ENCODE peak calls at places on chromosomes 5 and 9, in five cellular contexts. One of them, this sample, is unnamed.

GRCh38 chr5:137072376-137073174 is 426.6 kb downstream of the SPOCK1 start:
- DNase-seq in AG04449: no peak
- DNase-seq in stromal cell of bone marrow: peak
- DNase-seq in stimulated activated CD4-positive, alpha-beta T cell treated with anti-CD3 and anti-CD28 coated beads, TNF-alpha, amount 100 ng/mL, for 4 hours: no peak
- DNase-seq in GM12864: no peak
- DNase-seq in this sample: peak

GRCh38 chr9:91803143-91803940 is 146.7 kb downstream of the ROR2 start:
- DNase-seq in stimulated activated CD4-positive, alpha-beta T cell treated with anti-CD3 and anti-CD28 coated beads, TNF-alpha, amount 100 ng/mL, for 4 hours: no peak
- DNase-seq in stromal cell of bone marrow: peak
- DNase-seq in GM12864: no peak
- DNase-seq in AG04449: no peak
- DNase-seq in this sample: peak

GRCh38 chr5:80128129-80128528 is 93.0 kb downstream of the THBS4 start:
- DNase-seq in GM12864: no peak
- DNase-seq in stimulated activated CD4-positive, alpha-beta T cell treated with anti-CD3 and anti-CD28 coated beads, TNF-alpha, amount 100 ng/mL, for 4 hours: no peak
- DNase-seq in stromal cell of bone marrow: no peak
- DNase-seq in AG04449: no peak
- DNase-seq in this sample: no peak

GRCh38 chr9:85884236-85884635 is 56.7 kb upstream of the NAA35 start:
- DNase-seq in stromal cell of bone marrow: no peak
- DNase-seq in stimulated activated CD4-positive, alpha-beta T cell treated with anti-CD3 and anti-CD28 coated beads, TNF-alpha, amount 100 ng/mL, for 4 hours: no peak
- DNase-seq in AG04449: no peak
- DNase-seq in GM12864: no peak
- DNase-seq in this sample: no peak

GRCh38 chr5:65819905-65820240 is 97.9 kb downstream of the NLN start:
- DNase-seq in stimulated activated CD4-positive, alpha-beta T cell treated with anti-CD3 and anti-CD28 coated beads, TNF-alpha, amount 100 ng/mL, for 4 hours: no peak
- DNase-seq in stromal cell of bone marrow: no peak
- DNase-seq in GM12864: no peak
- DNase-seq in AG04449: no peak
- DNase-seq in this sample: no peak

GRCh38 chr5:173420108-173420507 is 91.9 kb upstream of the STC2 start:
- DNase-seq in AG04449: no peak
- DNase-seq in stimulated activated CD4-positive, alpha-beta T cell treated with anti-CD3 and anti-CD28 coated beads, TNF-alpha, amount 100 ng/mL, for 4 hours: no peak
- DNase-seq in stromal cell of bone marrow: no peak
- DNase-seq in GM12864: no peak
- DNase-seq in this sample: peak

GRCh38 chr9:115466784-115467183 is 348.8 kb upstream of the TNC start:
- DNase-seq in stimulated activated CD4-positive, alpha-beta T cell treated with anti-CD3 and anti-CD28 coated beads, TNF-alpha, amount 100 ng/mL, for 4 hours: no peak
- DNase-seq in stromal cell of bone marrow: no peak
- DNase-seq in GM12864: no peak
- DNase-seq in AG04449: no peak
- DNase-seq in this sample: no peak

GRCh38 chr5:115962565-115963402 is 509 bp downstream of the LVRN start:
- DNase-seq in stromal cell of bone marrow: no peak
- DNase-seq in GM12864: no peak
- DNase-seq in stimulated activated CD4-positive, alpha-beta T cell treated with anti-CD3 and anti-CD28 coated beads, TNF-alpha, amount 100 ng/mL, for 4 hours: no peak
- DNase-seq in AG04449: no peak
- DNase-seq in this sample: peak

GRCh38 chr5:160173-160510 is 31.2 kb upstream of the LRRC14B start:
- DNase-seq in stromal cell of bone marrow: peak
- DNase-seq in AG04449: peak
- DNase-seq in GM12864: no peak
- DNase-seq in stimulated activated CD4-positive, alpha-beta T cell treated with anti-CD3 and anti-CD28 coated beads, TNF-alpha, amount 100 ng/mL, for 4 hours: no peak
- DNase-seq in this sample: no peak

GRCh38 chr5:16736158-16736994 is 119.6 kb upstream of the RETREG1 start:
- DNase-seq in stromal cell of bone marrow: no peak
- DNase-seq in stimulated activated CD4-positive, alpha-beta T cell treated with anti-CD3 and anti-CD28 coated beads, TNF-alpha, amount 100 ng/mL, for 4 hours: no peak
- DNase-seq in GM12864: no peak
- DNase-seq in AG04449: peak
- DNase-seq in this sample: peak

GRCh38 chr5:163649522-163649921 is 144.1 kb downstream of the MAT2B start:
- DNase-seq in stromal cell of bone marrow: no peak
- DNase-seq in GM12864: no peak
- DNase-seq in AG04449: no peak
- DNase-seq in stimulated activated CD4-positive, alpha-beta T cell treated with anti-CD3 and anti-CD28 coated beads, TNF-alpha, amount 100 ng/mL, for 4 hours: no peak
- DNase-seq in this sample: no peak

GRCh38 chr5:142192799-142193428 is 84.3 kb downstream of the NDFIP1 start:
- DNase-seq in stimulated activated CD4-positive, alpha-beta T cell treated with anti-CD3 and anti-CD28 coated beads, TNF-alpha, amount 100 ng/mL, for 4 hours: no peak
- DNase-seq in AG04449: no peak
- DNase-seq in GM12864: no peak
- DNase-seq in stromal cell of bone marrow: no peak
- DNase-seq in this sample: no peak

GRCh38 chr5:53211799-53212198 is 102.2 kb upstream of the MOCS2 start:
- DNase-seq in GM12864: no peak
- DNase-seq in AG04449: no peak
- DNase-seq in stromal cell of bone marrow: peak
- DNase-seq in stimulated activated CD4-positive, alpha-beta T cell treated with anti-CD3 and anti-CD28 coated beads, TNF-alpha, amount 100 ng/mL, for 4 hours: no peak
- DNase-seq in this sample: no peak

GRCh38 chr5:145479271-145479670 is 355.9 kb downstream of the PRELID2 start:
- DNase-seq in stromal cell of bone marrow: no peak
- DNase-seq in GM12864: no peak
- DNase-seq in AG04449: no peak
- DNase-seq in stimulated activated CD4-positive, alpha-beta T cell treated with anti-CD3 and anti-CD28 coated beads, TNF-alpha, amount 100 ng/mL, for 4 hours: no peak
- DNase-seq in this sample: no peak

GRCh38 chr5:91207248-91207647 is 175.9 kb downstream of the ARRDC3 start:
- DNase-seq in GM12864: no peak
- DNase-seq in AG04449: no peak
- DNase-seq in stromal cell of bone marrow: no peak
- DNase-seq in stimulated activated CD4-positive, alpha-beta T cell treated with anti-CD3 and anti-CD28 coated beads, TNF-alpha, amount 100 ng/mL, for 4 hours: no peak
- DNase-seq in this sample: no peak

GRCh38 chr5:173988554-173989431 is at the start of gene C5orf47:
- DNase-seq in GM12864: no peak
- DNase-seq in stromal cell of bone marrow: no peak
- DNase-seq in AG04449: no peak
- DNase-seq in stimulated activated CD4-positive, alpha-beta T cell treated with anti-CD3 and anti-CD28 coated beads, TNF-alpha, amount 100 ng/mL, for 4 hours: no peak
- DNase-seq in this sample: no peak

GRCh38 chr5:51908215-51908614 is 525.0 kb downstream of the ISL1 start:
- DNase-seq in stromal cell of bone marrow: no peak
- DNase-seq in stimulated activated CD4-positive, alpha-beta T cell treated with anti-CD3 and anti-CD28 coated beads, TNF-alpha, amount 100 ng/mL, for 4 hours: no peak
- DNase-seq in AG04449: no peak
- DNase-seq in GM12864: no peak
- DNase-seq in this sample: no peak

GRCh38 chr5:75414241-75414640 is 77.2 kb downstream of the HMGCR start:
- DNase-seq in GM12864: no peak
- DNase-seq in stimulated activated CD4-positive, alpha-beta T cell treated with anti-CD3 and anti-CD28 coated beads, TNF-alpha, amount 100 ng/mL, for 4 hours: no peak
- DNase-seq in stromal cell of bone marrow: no peak
- DNase-seq in AG04449: no peak
- DNase-seq in this sample: no peak

GRCh38 chr5:120139039-120139438 is 325.1 kb upstream of the PRR16 start:
- DNase-seq in stromal cell of bone marrow: peak
- DNase-seq in stimulated activated CD4-positive, alpha-beta T cell treated with anti-CD3 and anti-CD28 coated beads, TNF-alpha, amount 100 ng/mL, for 4 hours: no peak
- DNase-seq in GM12864: no peak
- DNase-seq in AG04449: peak
- DNase-seq in this sample: peak

GRCh38 chr5:140571105-140571504 is 6.5 kb downstream of the SLC35A4 start:
- DNase-seq in AG04449: no peak
- DNase-seq in stimulated activated CD4-positive, alpha-beta T cell treated with anti-CD3 and anti-CD28 coated beads, TNF-alpha, amount 100 ng/mL, for 4 hours: no peak
- DNase-seq in stromal cell of bone marrow: no peak
- DNase-seq in GM12864: no peak
- DNase-seq in this sample: peak

GRCh38 chr5:5335708-5336211 is 86.7 kb upstream of the ICE1 start:
- DNase-seq in AG04449: peak
- DNase-seq in GM12864: no peak
- DNase-seq in stimulated activated CD4-positive, alpha-beta T cell treated with anti-CD3 and anti-CD28 coated beads, TNF-alpha, amount 100 ng/mL, for 4 hours: no peak
- DNase-seq in stromal cell of bone marrow: no peak
- DNase-seq in this sample: peak

GRCh38 chr9:13845460-13845859 is 468.5 kb downstream of the NFIB start:
- DNase-seq in stimulated activated CD4-positive, alpha-beta T cell treated with anti-CD3 and anti-CD28 coated beads, TNF-alpha, amount 100 ng/mL, for 4 hours: no peak
- DNase-seq in stromal cell of bone marrow: peak
- DNase-seq in GM12864: no peak
- DNase-seq in AG04449: no peak
- DNase-seq in this sample: no peak

GRCh38 chr9:123629531-123629930 is 273.5 kb downstream of the CRB2 start:
- DNase-seq in AG04449: no peak
- DNase-seq in GM12864: no peak
- DNase-seq in stimulated activated CD4-positive, alpha-beta T cell treated with anti-CD3 and anti-CD28 coated beads, TNF-alpha, amount 100 ng/mL, for 4 hours: no peak
- DNase-seq in stromal cell of bone marrow: no peak
- DNase-seq in this sample: no peak

GRCh38 chr5:127705120-127705892 is 2.1 kb downstream of the CCDC192 start:
- DNase-seq in GM12864: no peak
- DNase-seq in AG04449: no peak
- DNase-seq in stimulated activated CD4-positive, alpha-beta T cell treated with anti-CD3 and anti-CD28 coated beads, TNF-alpha, amount 100 ng/mL, for 4 hours: no peak
- DNase-seq in stromal cell of bone marrow: peak
- DNase-seq in this sample: peak

GRCh38 chr9:105103776-105104175 is 140.7 kb upstream of the SLC44A1 start:
- DNase-seq in stimulated activated CD4-positive, alpha-beta T cell treated with anti-CD3 and anti-CD28 coated beads, TNF-alpha, amount 100 ng/mL, for 4 hours: no peak
- DNase-seq in GM12864: no peak
- DNase-seq in AG04449: no peak
- DNase-seq in stromal cell of bone marrow: no peak
- DNase-seq in this sample: no peak

GRCh38 chr9:35367451-35367850 is 122.5 kb upstream of the RUSC2 start:
- DNase-seq in AG04449: peak
- DNase-seq in stimulated activated CD4-positive, alpha-beta T cell treated with anti-CD3 and anti-CD28 coated beads, TNF-alpha, amount 100 ng/mL, for 4 hours: no peak
- DNase-seq in GM12864: no peak
- DNase-seq in stromal cell of bone marrow: peak
- DNase-seq in this sample: peak

GRCh38 chr9:23638011-23638410 is 188.0 kb downstream of the ELAVL2 start:
- DNase-seq in GM12864: no peak
- DNase-seq in stimulated activated CD4-positive, alpha-beta T cell treated with anti-CD3 and anti-CD28 coated beads, TNF-alpha, amount 100 ng/mL, for 4 hours: no peak
- DNase-seq in stromal cell of bone marrow: no peak
- DNase-seq in AG04449: no peak
- DNase-seq in this sample: no peak

GRCh38 chr9:134537891-134538520 is 103.6 kb upstream of the COL5A1 start:
- DNase-seq in stimulated activated CD4-positive, alpha-beta T cell treated with anti-CD3 and anti-CD28 coated beads, TNF-alpha, amount 100 ng/mL, for 4 hours: no peak
- DNase-seq in stromal cell of bone marrow: no peak
- DNase-seq in GM12864: no peak
- DNase-seq in AG04449: no peak
- DNase-seq in this sample: peak

GRCh38 chr5:79255786-79256557 is 20.0 kb downstream of the JMY start:
- DNase-seq in stimulated activated CD4-positive, alpha-beta T cell treated with anti-CD3 and anti-CD28 coated beads, TNF-alpha, amount 100 ng/mL, for 4 hours: no peak
- DNase-seq in stromal cell of bone marrow: no peak
- DNase-seq in AG04449: no peak
- DNase-seq in GM12864: no peak
- DNase-seq in this sample: peak

GRCh38 chr5:110784901-110785300 is 46.1 kb downstream of the SLC25A46 start:
- DNase-seq in AG04449: no peak
- DNase-seq in GM12864: no peak
- DNase-seq in stromal cell of bone marrow: no peak
- DNase-seq in stimulated activated CD4-positive, alpha-beta T cell treated with anti-CD3 and anti-CD28 coated beads, TNF-alpha, amount 100 ng/mL, for 4 hours: no peak
- DNase-seq in this sample: no peak

GRCh38 chr5:31936699-31937098 is 237.4 kb downstream of the GOLPH3 start:
- DNase-seq in GM12864: no peak
- DNase-seq in stimulated activated CD4-positive, alpha-beta T cell treated with anti-CD3 and anti-CD28 coated beads, TNF-alpha, amount 100 ng/mL, for 4 hours: no peak
- DNase-seq in AG04449: no peak
- DNase-seq in stromal cell of bone marrow: no peak
- DNase-seq in this sample: no peak

GRCh38 chr9:33211695-33212393 is 28.1 kb upstream of the SPINK4 start:
- DNase-seq in GM12864: no peak
- DNase-seq in AG04449: no peak
- DNase-seq in stromal cell of bone marrow: no peak
- DNase-seq in stimulated activated CD4-positive, alpha-beta T cell treated with anti-CD3 and anti-CD28 coated beads, TNF-alpha, amount 100 ng/mL, for 4 hours: no peak
- DNase-seq in this sample: no peak

GRCh38 chr5:32625106-32625505 is 39.7 kb downstream of the SUB1 start:
- DNase-seq in AG04449: no peak
- DNase-seq in stimulated activated CD4-positive, alpha-beta T cell treated with anti-CD3 and anti-CD28 coated beads, TNF-alpha, amount 100 ng/mL, for 4 hours: no peak
- DNase-seq in stromal cell of bone marrow: no peak
- DNase-seq in GM12864: no peak
- DNase-seq in this sample: peak

GRCh38 chr5:142143878-142144277 is 35.3 kb downstream of the NDFIP1 start:
- DNase-seq in stimulated activated CD4-positive, alpha-beta T cell treated with anti-CD3 and anti-CD28 coated beads, TNF-alpha, amount 100 ng/mL, for 4 hours: no peak
- DNase-seq in GM12864: peak
- DNase-seq in AG04449: no peak
- DNase-seq in stromal cell of bone marrow: peak
- DNase-seq in this sample: peak

GRCh38 chr9:135969064-135969683 is 8.0 kb upstream of the UBAC1 start:
- DNase-seq in GM12864: no peak
- DNase-seq in stromal cell of bone marrow: no peak
- DNase-seq in AG04449: no peak
- DNase-seq in stimulated activated CD4-positive, alpha-beta T cell treated with anti-CD3 and anti-CD28 coated beads, TNF-alpha, amount 100 ng/mL, for 4 hours: no peak
- DNase-seq in this sample: no peak

GRCh38 chr9:81575976-81576375 is 113.4 kb downstream of the TLE1 start:
- DNase-seq in GM12864: no peak
- DNase-seq in AG04449: peak
- DNase-seq in stromal cell of bone marrow: no peak
- DNase-seq in stimulated activated CD4-positive, alpha-beta T cell treated with anti-CD3 and anti-CD28 coated beads, TNF-alpha, amount 100 ng/mL, for 4 hours: no peak
- DNase-seq in this sample: no peak

GRCh38 chr9:3285365-3286161 is 240.2 kb downstream of the RFX3 start:
- DNase-seq in stromal cell of bone marrow: no peak
- DNase-seq in stimulated activated CD4-positive, alpha-beta T cell treated with anti-CD3 and anti-CD28 coated beads, TNF-alpha, amount 100 ng/mL, for 4 hours: no peak
- DNase-seq in AG04449: peak
- DNase-seq in GM12864: no peak
- DNase-seq in this sample: peak

GRCh38 chr5:170269579-170269978 is 28.0 kb downstream of the LCP2 start:
- DNase-seq in stimulated activated CD4-positive, alpha-beta T cell treated with anti-CD3 and anti-CD28 coated beads, TNF-alpha, amount 100 ng/mL, for 4 hours: no peak
- DNase-seq in AG04449: no peak
- DNase-seq in stromal cell of bone marrow: no peak
- DNase-seq in GM12864: no peak
- DNase-seq in this sample: no peak

GRCh38 chr9:125137200-125137599 is 6.1 kb downstream of the SCAI start:
- DNase-seq in stromal cell of bone marrow: no peak
- DNase-seq in GM12864: no peak
- DNase-seq in stimulated activated CD4-positive, alpha-beta T cell treated with anti-CD3 and anti-CD28 coated beads, TNF-alpha, amount 100 ng/mL, for 4 hours: no peak
- DNase-seq in AG04449: peak
- DNase-seq in this sample: peak

This sample was measured in AG20443.